ENCODE peak calls at places on chromosomes 12 and 14, in ten cellular contexts. W is neural crest cell, Y is HFF-Myc, M is lower leg skin, N is fibroblast of the aortic adventitia, O is adrenal gland, F is H1, A is IMR-90, C is ovary, R is prostate gland. B is an unnamed sample.

GRCh38 chr14:101719708-101720107 is 41.8 kb upstream of the PPP2R5C start:
- DNase-seq in W (no peak), Y (no peak), M (no peak), N (no peak), O (peak; percentile 49), F (no peak), A (no peak), C (no peak), R (no peak), B (no peak)

GRCh38 chr14:72629534-72629933 is 264.4 kb downstream of the DPF3 start:
- DNase-seq in W (no peak), Y (no peak), M (no peak), N (no peak), O (peak; percentile 15), F (no peak), A (no peak), C (no peak), R (no peak), B (no peak)

GRCh38 chr14:102590667-102591099 is 1.8 kb upstream of the RCOR1 start:
- DNase-seq in W (peak; percentile 47), Y (no peak), M (no peak), N (peak; percentile 46), O (peak; percentile 63), F (no peak), A (peak; percentile 23), C (peak; percentile 58), R (no peak), B (no peak)

GRCh38 chr14:106094654-106095189 is 568.3 kb downstream of the TMEM121 start:
- DNase-seq in W (no peak), Y (no peak), M (no peak), N (no peak), O (no peak), F (no peak), A (no peak), C (no peak), R (no peak), B (no peak)

GRCh38 chr12:81800298-81801148 is 41.4 kb upstream of the PPFIA2 start:
- DNase-seq in W (no peak), Y (no peak), M (no peak), N (peak; percentile 1), O (no peak), F (no peak), A (no peak), C (no peak), R (no peak), B (no peak)

GRCh38 chr12:10740182-10740581 is 17.1 kb upstream of the YBX3 start:
- DNase-seq in W (no peak), Y (no peak), M (no peak), N (no peak), O (no peak), F (no peak), A (no peak), C (no peak), R (no peak), B (no peak)

GRCh38 chr12:57842342-57843294 is 3.9 kb downstream of the CTDSP2 start:
- DNase-seq in W (no peak), Y (no peak), M (no peak), N (no peak), O (no peak), F (no peak), A (peak; percentile 29), C (no peak), R (no peak), B (no peak)

GRCh38 chr12:92312463-92312970 is 166.9 kb upstream of the BTG1 start:
- DNase-seq in W (no peak), Y (no peak), M (no peak), N (peak; percentile 19), O (no peak), F (no peak), A (no peak), C (no peak), R (no peak), B (no peak)

GRCh38 chr12:22051114-22051698 is 5.2 kb downstream of the CMAS start:
- DNase-seq in W (no peak), Y (no peak), M (no peak), N (no peak), O (no peak), F (no peak), A (no peak), C (no peak), R (peak; percentile 21), B (no peak)

GRCh38 chr14:92651106-92651792 is 97.2 kb downstream of the LGMN start:
- DNase-seq in W (no peak), Y (no peak), M (peak; percentile 37), N (no peak), O (peak; percentile 66), F (no peak), A (no peak), C (no peak), R (no peak), B (no peak)

GRCh38 chr12:64568313-64568712 is 42.0 kb upstream of the RASSF3 start:
- DNase-seq in W (no peak), Y (no peak), M (no peak), N (no peak), O (no peak), F (no peak), A (no peak), C (no peak), R (no peak), B (no peak)

GRCh38 chr14:69779088-69779487 is 12.1 kb downstream of the SRSF5 start:
- DNase-seq in W (no peak), Y (no peak), M (no peak), N (no peak), O (peak; percentile 41), F (no peak), A (no peak), C (no peak), R (no peak), B (no peak)

GRCh38 chr12:28374556-28374955 is 184.3 kb downstream of the CCDC91 start:
- DNase-seq in W (no peak), Y (no peak), M (no peak), N (peak; percentile 57), O (no peak), F (no peak), A (peak; percentile 74), C (no peak), R (no peak), B (no peak)

GRCh38 chr12:30691122-30691879 is 4.4 kb downstream of the IPO8 start:
- DNase-seq in W (no peak), Y (peak; percentile 74), M (no peak), N (peak; percentile 72), O (peak; percentile 75), F (no peak), A (peak; percentile 85), C (peak; percentile 26), R (no peak), B (peak; percentile 42)

DNA sequence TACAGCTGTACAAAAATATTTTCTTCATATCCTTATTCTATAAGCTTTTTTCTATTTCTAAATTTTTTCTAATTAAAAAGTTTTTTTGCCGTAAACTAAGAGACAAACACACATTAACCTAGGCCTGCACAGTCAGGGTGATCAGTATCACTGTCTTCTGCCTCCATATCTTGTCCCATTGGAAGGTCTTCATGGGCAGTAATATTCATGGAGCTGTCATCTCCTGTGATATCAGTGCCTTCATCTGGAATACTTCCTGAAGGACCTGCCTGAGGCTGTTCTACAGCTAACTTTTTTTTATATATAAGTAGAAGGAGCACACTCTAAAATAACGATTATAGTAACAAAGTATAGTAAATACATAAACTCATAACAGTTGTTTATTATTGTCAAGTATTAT is 17.8 kb downstream of the USP15 start:
- DNase-seq in W (no peak), Y (no peak), M (no peak), N (no peak), O (no peak), F (no peak), A (no peak), C (no peak), R (no peak), B (no peak)
- TF ChIP-seq CTCF in W (no peak), Y (no peak), M (no peak), N (no peak), O (no peak), F (no peak), A (no peak), C (no peak), R (no peak), B (no peak)

DNA sequence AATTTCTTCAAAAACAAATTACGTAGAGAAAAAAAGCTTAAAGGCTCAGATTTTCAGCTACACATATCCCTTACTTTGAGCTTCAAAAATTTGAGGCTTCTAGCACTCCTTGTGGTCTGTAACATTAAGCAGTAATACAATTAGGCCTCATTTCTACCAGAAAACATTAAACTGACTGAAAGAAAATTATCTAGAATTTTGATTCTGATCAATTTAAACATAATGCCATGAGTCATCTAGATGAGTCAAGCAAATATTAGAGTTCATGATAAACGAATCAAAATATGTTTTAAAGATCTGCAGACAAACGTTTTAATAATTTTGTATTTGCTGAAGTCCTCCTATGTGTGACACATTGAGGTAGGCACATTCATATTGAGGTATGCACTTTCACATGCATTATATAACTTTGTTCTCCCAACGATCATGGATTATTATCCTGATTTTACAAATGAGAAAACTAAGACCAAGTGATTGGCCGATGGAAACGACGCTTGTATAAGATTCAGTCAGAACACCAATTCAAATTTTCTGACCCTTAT is 4.3 kb downstream of the OSBPL8 start:
- DNase-seq in W (no peak), Y (no peak), M (no peak), N (peak; percentile 19), O (no peak), F (no peak), A (peak; percentile 11), C (no peak), R (no peak), B (no peak)
- TF ChIP-seq CTCF in W (no peak), Y (no peak), M (no peak), N (peak; percentile 20), O (no peak), F (no peak), A (peak; percentile 6), C (no peak), R (no peak), B (peak; percentile 14)

DNA sequence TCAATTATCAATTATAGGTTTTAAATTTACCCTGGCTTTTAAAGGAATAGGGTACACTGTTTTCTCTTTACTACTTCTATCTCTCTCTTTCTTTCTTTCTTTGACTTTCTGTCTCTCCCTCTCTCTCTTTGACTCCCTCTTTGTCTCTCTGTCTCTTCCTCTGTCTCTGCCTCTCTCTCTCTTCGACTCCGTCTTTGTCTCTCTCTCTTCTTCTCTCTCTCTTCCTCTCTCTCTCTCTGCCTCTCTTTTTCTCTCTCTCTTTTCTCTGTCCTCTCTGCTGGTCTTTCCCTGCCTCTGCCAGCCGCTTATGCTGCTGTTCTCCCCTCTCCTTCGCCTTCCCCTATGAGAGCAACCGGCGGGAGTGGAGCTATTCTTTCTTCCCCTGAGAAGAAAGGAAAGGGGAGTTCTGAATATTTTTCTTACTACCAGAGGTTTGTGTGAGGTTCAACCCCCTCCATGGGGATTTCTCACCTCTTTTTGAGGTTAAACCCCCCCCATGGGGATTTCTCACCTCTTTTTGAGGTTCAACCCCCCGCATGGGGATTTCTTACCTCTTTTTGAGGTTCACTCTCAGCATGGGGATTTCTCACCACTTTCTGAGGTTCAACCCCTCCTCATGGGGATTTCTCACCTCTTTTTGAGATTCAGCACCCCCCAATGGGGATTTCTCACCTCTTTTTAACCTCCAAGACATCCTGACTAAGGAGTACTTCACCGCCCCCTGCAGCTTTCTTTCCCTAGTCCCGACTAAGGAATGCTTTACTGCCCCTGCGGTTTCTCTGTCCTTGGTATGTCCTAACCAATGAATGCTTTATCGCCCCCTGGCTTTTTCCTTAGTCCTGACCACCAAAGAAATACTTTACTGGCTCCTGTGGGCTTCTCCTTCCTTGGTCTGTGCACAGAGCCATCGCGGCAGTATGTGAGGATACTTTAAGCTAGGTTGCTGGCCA is 27.4 kb upstream of the DDHD1 start:
- DNase-seq in W (peak; percentile 14), Y (no peak), M (no peak), N (peak; percentile 22), O (no peak), F (peak; percentile 23), A (peak; percentile 32), C (no peak), R (no peak), B (no peak)
- TF ChIP-seq CTCF in W (peak; percentile 38), Y (peak; percentile 41), M (no peak), N (peak; percentile 11), O (no peak), F (no peak), A (no peak), C (no peak), R (no peak), B (peak; percentile 5)

GRCh38 chr14:59123975-59124374 is 64.5 kb upstream of the DAAM1 start:
- DNase-seq in W (no peak), Y (no peak), M (no peak), N (peak; percentile 58), O (no peak), F (no peak), A (peak; percentile 49), C (no peak), R (no peak), B (no peak)
- TF ChIP-seq CTCF in W (peak; percentile 58), Y (peak; percentile 13), M (no peak), N (peak; percentile 46), O (peak; percentile 33), F (no peak), A (peak; percentile 63), C (no peak), R (peak; percentile 43), B (peak; percentile 33)

B was measured in AG09319.